ENCODE peak calls at places on chromosomes 16 and 17, in ten cellular contexts. Z is left lung; W is caudate nucleus; N is activated T-helper 9 cell treated with anti-CD3 and anti-CD28 coated beads, Interleukin-2, amount 50 U/mL, for 16 hours; U is memory B cell; C is CD4-positive, alpha-beta T cell; O is COR-L47; I is hepatocyte; D is iPS DF 6.9; M is testis. H is an unnamed sample.

GRCh38 chr17:18026408-18026776 is 12.6 kb downstream of the ATPAF2 start:
- DNase-seq in N (no peak), U (no peak), M (peak; percentile 66), W (no peak), D (no peak), O (peak; percentile 27), Z (peak; percentile 61), C (no peak), I (peak; percentile 37), H (no peak)

GRCh38 chr16:12455287-12455798 is 348.3 kb downstream of the CPPED1 start:
- DNase-seq in O (peak; percentile 61), Z (peak; percentile 64), N (no peak), C (peak; percentile 2), I (peak; percentile 86), D (peak; percentile 35), U (peak; percentile 28), M (peak; percentile 75), W (peak; percentile 31), H (peak; percentile 26)

GRCh38 chr17:65074778-65075250 is 18.3 kb upstream of the GNA13 start:
- DNase-seq in C (no peak), O (peak; percentile 26), M (peak; percentile 87), Z (no peak), W (no peak), I (peak; percentile 72), U (no peak), N (no peak), D (no peak), H (no peak)

GRCh38 chr16:56252835-56253234 is 61.5 kb downstream of the GNAO1 start:
- DNase-seq in I (no peak), Z (no peak), M (peak; percentile 74), D (no peak), W (no peak), U (no peak), O (no peak), N (no peak), C (no peak), H (no peak)

GRCh38 chr16:12553191-12553590 is 250.5 kb downstream of the CPPED1 start:
- DNase-seq in Z (no peak), N (no peak), I (no peak), C (no peak), O (peak; percentile 43), M (no peak), U (no peak), W (no peak), D (no peak), H (no peak)

GRCh38 chr17:17919169-17920107 is 52.8 kb downstream of the TOM1L2 start:
- DNase-seq in N (peak; percentile 41), D (no peak), W (peak; percentile 53), I (peak; percentile 91), U (peak; percentile 43), Z (peak; percentile 73), C (peak; percentile 52), M (peak; percentile 74), O (peak; percentile 37), H (peak; percentile 73)

GRCh38 chr16:12435730-12436129 is 368.0 kb downstream of the CPPED1 start:
- DNase-seq in O (no peak), N (no peak), D (no peak), C (no peak), M (no peak), Z (no peak), I (no peak), U (no peak), W (no peak), H (no peak)

GRCh38 chr17:74843352-74843627 is 16.4 kb downstream of the GRIN2C start:
- DNase-seq in U (no peak), W (no peak), O (no peak), Z (no peak), I (no peak), D (no peak), M (no peak), N (no peak), C (no peak), H (no peak)

GRCh38 chr17:78378225-78379133 is at the start of gene PGS1:
- DNase-seq in C (peak; percentile 78), M (peak; percentile 85), W (peak; percentile 73), Z (peak; percentile 85), O (peak; percentile 54), D (no peak), U (peak; percentile 83), N (peak; percentile 76), I (peak; percentile 89), H (no peak)

GRCh38 chr16:82653550-82654511 is 27.1 kb downstream of the CDH13 start:
- DNase-seq in U (no peak), W (no peak), C (peak; percentile 28), Z (no peak), M (no peak), N (peak; percentile 24), D (no peak), I (peak; percentile 66), O (no peak), H (no peak)

GRCh38 chr16:48025359-48025758 is 130.4 kb downstream of the ABCC12 start:
- DNase-seq in Z (no peak), N (no peak), M (no peak), O (no peak), I (peak; percentile 13), D (no peak), U (no peak), W (no peak), C (no peak), H (no peak)

GRCh38 chr17:79970576-79971068 is 65.0 kb downstream of the TBC1D16 start:
- DNase-seq in U (no peak), I (peak; percentile 75), M (peak; percentile 90), W (peak; percentile 33), O (peak; percentile 55), N (no peak), D (no peak), Z (no peak), C (peak; percentile 23), H (no peak)

GRCh38 chr17:14922421-14922820 is 342.7 kb downstream of the PMP22 start:
- DNase-seq in Z (no peak), C (no peak), M (no peak), N (no peak), U (no peak), W (peak; percentile 4), I (no peak), O (no peak), D (no peak), H (no peak)

GRCh38 chr16:12324152-12324551 is 347.6 kb downstream of the SNX29 start:
- DNase-seq in D (no peak), Z (no peak), I (no peak), C (no peak), W (no peak), U (no peak), N (no peak), M (no peak), O (no peak), H (no peak)

GRCh38 chr16:1839554-1839953 is 12.5 kb downstream of the FAHD1 start:
- DNase-seq in Z (no peak), C (no peak), O (no peak), I (no peak), M (no peak), W (no peak), U (no peak), N (no peak), D (no peak), H (no peak)

GRCh38 chr16:84255050-84255810 is 15.4 kb upstream of the KCNG4 start:
- DNase-seq in C (no peak), W (no peak), I (no peak), N (no peak), O (no peak), U (no peak), M (no peak), Z (no peak), D (no peak), H (no peak)

GRCh38 chr17:48841395-48841831 is 10.6 kb downstream of the CALCOCO2 start:
- DNase-seq in D (no peak), W (no peak), U (no peak), M (peak; percentile 44), C (no peak), O (no peak), I (no peak), Z (no peak), N (no peak), H (peak; percentile 51)

GRCh38 chr17:44053130-44053872 is 13.2 kb downstream of the LSM12 start:
- DNase-seq in D (no peak), C (no peak), W (no peak), M (no peak), Z (no peak), U (no peak), I (no peak), N (no peak), O (no peak), H (no peak)

GRCh38 chr17:6269474-6269873 is 165.4 kb downstream of the AIPL1 start:
- DNase-seq in U (no peak), C (no peak), D (no peak), W (no peak), N (no peak), M (peak; percentile 52), O (no peak), I (peak; percentile 82), Z (no peak), H (peak; percentile 25)

GRCh38 chr16:82756283-82756599 is 129.5 kb downstream of the CDH13 start:
- DNase-seq in C (no peak), D (no peak), U (no peak), I (no peak), N (no peak), O (no peak), M (no peak), Z (no peak), W (no peak), H (no peak)

GRCh38 chr17:7238418-7239090 is 703 bp downstream of the PHF23 start:
- DNase-seq in I (peak; percentile 61), W (no peak), Z (peak; percentile 55), O (no peak), N (no peak), U (no peak), M (no peak), C (no peak), D (no peak), H (no peak)

GRCh38 chr16:9337262-9338032 is 246.0 kb downstream of the HAPSTR1 start:
- DNase-seq in Z (no peak), M (no peak), D (no peak), U (no peak), O (no peak), W (no peak), I (no peak), C (no peak), N (no peak), H (no peak)

GRCh38 chr17:83080641-83081560 is 1.5 kb downstream of the METRNL start:
- DNase-seq in D (no peak), N (peak; percentile 26), O (no peak), Z (no peak), I (peak; percentile 77), W (no peak), C (no peak), M (no peak), U (peak; percentile 76), H (peak; percentile 78)

GRCh38 chr17:28370035-28370743 is at the start of gene VTN:
- DNase-seq in Z (no peak), M (peak; percentile 59), U (no peak), I (peak; percentile 89), D (no peak), W (no peak), C (no peak), O (no peak), N (no peak), H (no peak)

GRCh38 chr16:59591480-59591879 is 857.4 kb upstream of the GOT2 start:
- DNase-seq in N (no peak), O (no peak), Z (no peak), C (no peak), U (no peak), I (no peak), W (no peak), M (no peak), D (no peak), H (no peak)

GRCh38 chr17:44820631-44821196 is 9.4 kb downstream of the GJC1 start:
- DNase-seq in I (peak; percentile 30), U (no peak), W (no peak), O (peak; percentile 92), C (no peak), N (no peak), M (no peak), D (no peak), Z (no peak), H (no peak)

GRCh38 chr16:83420206-83420760 is 387.5 kb upstream of the HSBP1 start:
- DNase-seq in I (peak; percentile 71), U (no peak), Z (no peak), C (no peak), N (no peak), O (no peak), W (no peak), D (no peak), M (no peak), H (no peak)

GRCh38 chr17:36094746-36095145 is 4.8 kb upstream of the CCL3 start:
- DNase-seq in M (no peak), D (no peak), C (no peak), U (no peak), Z (no peak), N (no peak), I (no peak), O (no peak), W (no peak), H (no peak)